ENCODE peak calls at places on chromosomes 7 and 10, in nine cellular contexts. One of them, this sample, is unnamed. For H3K4me1, the result is how much of the 10 kb centered on the place peaks cover.

GRCh38 chr10:125006188-125006680 is 64.3 kb downstream of the ZRANB1 start:
- DNase-seq in upper lobe of right lung: no peak
- DNase-seq in adrenal gland: no peak
- DNase-seq in GM23338: no peak
- DNase-seq in lower lobe of right lung: no peak
- DNase-seq in small intestine: no peak
- DNase-seq in tibial artery: peak
- DNase-seq in H9: no peak
- DNase-seq in IMR-90: peak
- DNase-seq in this sample: no peak

GRCh38 chr10:120634629-120635028 is 177.6 kb downstream of the PLPP4 start:
- DNase-seq in upper lobe of right lung: no peak
- DNase-seq in adrenal gland: no peak
- DNase-seq in GM23338: peak
- DNase-seq in lower lobe of right lung: no peak
- DNase-seq in small intestine: no peak
- DNase-seq in tibial artery: no peak
- DNase-seq in H9: peak
- DNase-seq in IMR-90: no peak
- DNase-seq in this sample: no peak

GRCh38 chr10:15587271-15587670 is 132.5 kb downstream of the ITGA8 start:
- DNase-seq in upper lobe of right lung: no peak
- DNase-seq in adrenal gland: no peak
- DNase-seq in GM23338: no peak
- DNase-seq in lower lobe of right lung: no peak
- DNase-seq in small intestine: no peak
- DNase-seq in tibial artery: no peak
- DNase-seq in H9: no peak
- DNase-seq in IMR-90: no peak
- DNase-seq in this sample: no peak

GRCh38 chr10:95502377-95502776 is 58.8 kb downstream of the SORBS1 start:
- DNase-seq in upper lobe of right lung: no peak
- DNase-seq in adrenal gland: no peak
- DNase-seq in GM23338: no peak
- DNase-seq in lower lobe of right lung: no peak
- DNase-seq in small intestine: no peak
- DNase-seq in tibial artery: no peak
- DNase-seq in H9: no peak
- DNase-seq in IMR-90: no peak
- DNase-seq in this sample: no peak

GRCh38 chr7:8131694-8132605 is 130.0 kb downstream of the ICA1 start:
- DNase-seq in upper lobe of right lung: no peak
- DNase-seq in adrenal gland: no peak
- DNase-seq in GM23338: no peak
- DNase-seq in lower lobe of right lung: no peak
- DNase-seq in small intestine: peak
- DNase-seq in tibial artery: no peak
- DNase-seq in H9: no peak
- DNase-seq in IMR-90: no peak
- DNase-seq in this sample: no peak

GRCh38 chr7:155291045-155291530 is 6.6 kb upstream of the INSIG1 start:
- DNase-seq in upper lobe of right lung: peak
- DNase-seq in adrenal gland: peak
- DNase-seq in GM23338: no peak
- DNase-seq in lower lobe of right lung: peak
- DNase-seq in small intestine: peak
- DNase-seq in tibial artery: no peak
- DNase-seq in H9: no peak
- DNase-seq in IMR-90: peak
- DNase-seq in this sample: no peak

GRCh38 chr10:61316866-61317265 is 136.3 kb downstream of the TMEM26 start:
- DNase-seq in upper lobe of right lung: no peak
- DNase-seq in adrenal gland: no peak
- DNase-seq in GM23338: no peak
- DNase-seq in lower lobe of right lung: no peak
- DNase-seq in small intestine: no peak
- DNase-seq in tibial artery: no peak
- DNase-seq in H9: no peak
- DNase-seq in IMR-90: no peak
- DNase-seq in this sample: peak

GRCh38 chr10:24449334-24449740 is 240.4 kb downstream of the KIAA1217 start:
- DNase-seq in upper lobe of right lung: no peak
- DNase-seq in adrenal gland: no peak
- DNase-seq in GM23338: no peak
- DNase-seq in lower lobe of right lung: no peak
- DNase-seq in small intestine: no peak
- DNase-seq in tibial artery: no peak
- DNase-seq in H9: no peak
- DNase-seq in IMR-90: peak
- DNase-seq in this sample: peak

GRCh38 chr10:15859531-15859864 is 809 bp downstream of the MINDY3 start:
- DNase-seq in upper lobe of right lung: no peak
- DNase-seq in adrenal gland: no peak
- DNase-seq in GM23338: no peak
- DNase-seq in lower lobe of right lung: no peak
- DNase-seq in small intestine: no peak
- DNase-seq in tibial artery: no peak
- DNase-seq in H9: no peak
- DNase-seq in IMR-90: no peak
- DNase-seq in this sample: no peak

GRCh38 chr7:90384433-90384832 is 18.8 kb upstream of the CLDN12 start:
- DNase-seq in upper lobe of right lung: no peak
- DNase-seq in adrenal gland: no peak
- DNase-seq in GM23338: no peak
- DNase-seq in lower lobe of right lung: no peak
- DNase-seq in small intestine: no peak
- DNase-seq in tibial artery: no peak
- DNase-seq in H9: no peak
- DNase-seq in IMR-90: peak
- DNase-seq in this sample: no peak

GRCh38 chr7:155000795-155001194 is 2.1 kb downstream of the PAXIP1 start:
- DNase-seq in upper lobe of right lung: no peak
- DNase-seq in adrenal gland: no peak
- DNase-seq in GM23338: peak
- DNase-seq in lower lobe of right lung: no peak
- DNase-seq in small intestine: peak
- DNase-seq in tibial artery: no peak
- DNase-seq in H9: no peak
- DNase-seq in IMR-90: no peak
- DNase-seq in this sample: no peak

GRCh38 chr7:1741751-1742554 is 71.9 kb downstream of the ELFN1 start:
- DNase-seq in upper lobe of right lung: no peak
- DNase-seq in adrenal gland: no peak
- DNase-seq in GM23338: no peak
- DNase-seq in lower lobe of right lung: no peak
- DNase-seq in small intestine: no peak
- DNase-seq in tibial artery: no peak
- DNase-seq in H9: no peak
- DNase-seq in IMR-90: no peak
- DNase-seq in this sample: no peak

GRCh38 chr10:83012866-83013265 is 1126.4 kb upstream of the GHITM start:
- DNase-seq in upper lobe of right lung: no peak
- DNase-seq in adrenal gland: no peak
- DNase-seq in GM23338: no peak
- DNase-seq in lower lobe of right lung: no peak
- DNase-seq in small intestine: no peak
- DNase-seq in tibial artery: no peak
- DNase-seq in H9: no peak
- DNase-seq in IMR-90: no peak
- DNase-seq in this sample: no peak

GRCh38 chr10:21052072-21052708 is 155.1 kb upstream of the NEBL start:
- DNase-seq in upper lobe of right lung: no peak
- DNase-seq in adrenal gland: no peak
- DNase-seq in GM23338: no peak
- DNase-seq in lower lobe of right lung: no peak
- DNase-seq in small intestine: no peak
- DNase-seq in tibial artery: no peak
- DNase-seq in H9: no peak
- DNase-seq in IMR-90: no peak
- DNase-seq in this sample: no peak

GRCh38 chr10:84333864-84334451 is 5.6 kb downstream of the CCSER2 start:
- DNase-seq in upper lobe of right lung: no peak
- DNase-seq in adrenal gland: no peak
- DNase-seq in GM23338: peak
- DNase-seq in lower lobe of right lung: no peak
- DNase-seq in small intestine: peak
- DNase-seq in tibial artery: no peak
- DNase-seq in H9: no peak
- DNase-seq in IMR-90: peak
- DNase-seq in this sample: peak

GRCh38 chr10:77793831-77794230 is 132.7 kb downstream of the DLG5 start:
- DNase-seq in upper lobe of right lung: no peak
- DNase-seq in adrenal gland: no peak
- DNase-seq in GM23338: no peak
- DNase-seq in lower lobe of right lung: peak
- DNase-seq in small intestine: no peak
- DNase-seq in tibial artery: no peak
- DNase-seq in H9: no peak
- DNase-seq in IMR-90: no peak
- DNase-seq in this sample: peak

GRCh38 chr7:123823898-123824753 is 20.8 kb upstream of the HYAL4 start:
- DNase-seq in upper lobe of right lung: no peak
- DNase-seq in adrenal gland: no peak
- DNase-seq in GM23338: no peak
- DNase-seq in lower lobe of right lung: no peak
- DNase-seq in small intestine: no peak
- DNase-seq in tibial artery: no peak
- DNase-seq in H9: no peak
- DNase-seq in IMR-90: no peak
- DNase-seq in this sample: no peak

GRCh38 chr7:154881046-154881445 is 121.9 kb downstream of the PAXIP1 start:
- DNase-seq in upper lobe of right lung: no peak
- DNase-seq in adrenal gland: no peak
- DNase-seq in GM23338: no peak
- DNase-seq in lower lobe of right lung: no peak
- DNase-seq in small intestine: no peak
- DNase-seq in tibial artery: no peak
- DNase-seq in H9: no peak
- DNase-seq in IMR-90: no peak
- DNase-seq in this sample: no peak

GRCh38 chr10:21402606-21403083 is 122.8 kb downstream of the SKIDA1 start:
- DNase-seq in upper lobe of right lung: no peak
- DNase-seq in adrenal gland: no peak
- DNase-seq in GM23338: no peak
- DNase-seq in lower lobe of right lung: no peak
- DNase-seq in small intestine: no peak
- DNase-seq in tibial artery: no peak
- DNase-seq in H9: no peak
- DNase-seq in IMR-90: peak
- DNase-seq in this sample: peak

GRCh38 chr10:124307531-124308350 is 111.0 kb downstream of the OAT start:
- DNase-seq in upper lobe of right lung: peak
- DNase-seq in adrenal gland: no peak
- DNase-seq in GM23338: no peak
- DNase-seq in lower lobe of right lung: no peak
- DNase-seq in small intestine: no peak
- DNase-seq in tibial artery: no peak
- DNase-seq in H9: no peak
- DNase-seq in IMR-90: no peak
- DNase-seq in this sample: no peak

GRCh38 chr7:89238156-89238555 is 442.6 kb upstream of the TEX47 start:
- DNase-seq in upper lobe of right lung: no peak
- DNase-seq in adrenal gland: no peak
- DNase-seq in GM23338: no peak
- DNase-seq in lower lobe of right lung: no peak
- DNase-seq in small intestine: no peak
- DNase-seq in tibial artery: no peak
- DNase-seq in H9: no peak
- DNase-seq in IMR-90: peak
- DNase-seq in this sample: no peak

GRCh38 chr7:44867073-44867990 is 18.0 kb downstream of the PURB start:
- DNase-seq in upper lobe of right lung: no peak
- DNase-seq in adrenal gland: peak
- DNase-seq in GM23338: no peak
- DNase-seq in lower lobe of right lung: no peak
- DNase-seq in small intestine: no peak
- DNase-seq in tibial artery: no peak
- DNase-seq in H9: no peak
- DNase-seq in IMR-90: peak
- DNase-seq in this sample: no peak

GRCh38 chr10:35353399-35353798 is 17.1 kb downstream of the CCNY start:
- DNase-seq in upper lobe of right lung: no peak
- DNase-seq in adrenal gland: no peak
- DNase-seq in GM23338: no peak
- DNase-seq in lower lobe of right lung: no peak
- DNase-seq in small intestine: no peak
- DNase-seq in tibial artery: no peak
- DNase-seq in H9: no peak
- DNase-seq in IMR-90: no peak
- DNase-seq in this sample: no peak
- H3K4me1 ChIP-seq in upper lobe of right lung: under half
- H3K4me1 ChIP-seq in adrenal gland: under half
- H3K4me1 ChIP-seq in GM23338: under half
- H3K4me1 ChIP-seq in lower lobe of right lung: half or more
- H3K4me1 ChIP-seq in small intestine: under half
- H3K4me1 ChIP-seq in tibial artery: under half
- H3K4me1 ChIP-seq in H9: under half
- H3K4me1 ChIP-seq in IMR-90: under half
- H3K4me1 ChIP-seq in this sample: under half

DNA sequence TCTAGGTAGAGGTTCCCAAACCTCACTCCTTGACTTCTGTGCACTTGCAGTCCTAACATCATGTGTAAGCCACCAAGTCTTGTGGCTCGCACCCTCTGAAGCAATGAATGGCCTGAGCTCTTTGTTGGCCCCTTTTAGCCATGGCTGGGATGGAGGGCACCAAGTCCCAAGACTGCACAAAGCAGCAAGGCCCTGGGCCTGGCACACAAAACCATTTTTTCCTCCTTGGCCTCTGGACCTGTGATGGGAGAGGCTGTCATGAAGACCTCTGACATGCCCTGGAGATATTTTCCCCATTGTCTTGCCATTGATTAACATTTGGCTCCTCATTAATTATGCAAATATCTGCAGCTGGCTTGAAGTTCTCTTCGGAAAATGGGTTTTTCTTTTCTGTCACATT is 60.3 kb upstream of the MALRD1 start:
- DNase-seq in upper lobe of right lung: no peak
- DNase-seq in adrenal gland: no peak
- DNase-seq in GM23338: no peak
- DNase-seq in lower lobe of right lung: no peak
- DNase-seq in small intestine: no peak
- DNase-seq in tibial artery: no peak
- DNase-seq in H9: no peak
- DNase-seq in IMR-90: no peak
- DNase-seq in this sample: no peak
- H3K27ac ChIP-seq in upper lobe of right lung: no peak
- H3K27ac ChIP-seq in adrenal gland: no peak
- H3K27ac ChIP-seq in GM23338: no peak
- H3K27ac ChIP-seq in lower lobe of right lung: no peak
- H3K27ac ChIP-seq in small intestine: no peak
- H3K27ac ChIP-seq in tibial artery: no peak
- H3K27ac ChIP-seq in H9: no peak
- H3K27ac ChIP-seq in IMR-90: no peak
- H3K27ac ChIP-seq in this sample: no peak

GRCh38 chr7:151706568-151707469 is 170.1 kb downstream of the PRKAG2 start:
- DNase-seq in upper lobe of right lung: no peak
- DNase-seq in adrenal gland: no peak
- DNase-seq in GM23338: no peak
- DNase-seq in lower lobe of right lung: peak
- DNase-seq in small intestine: no peak
- DNase-seq in tibial artery: no peak
- DNase-seq in H9: no peak
- DNase-seq in IMR-90: peak
- DNase-seq in this sample: no peak
- H3K4me1 ChIP-seq in upper lobe of right lung: under half
- H3K4me1 ChIP-seq in adrenal gland: under half
- H3K4me1 ChIP-seq in GM23338: under half
- H3K4me1 ChIP-seq in lower lobe of right lung: under half
- H3K4me1 ChIP-seq in small intestine: under half
- H3K4me1 ChIP-seq in tibial artery: under half
- H3K4me1 ChIP-seq in H9: under half
- H3K4me1 ChIP-seq in IMR-90: under half
- H3K4me1 ChIP-seq in this sample: under half

GRCh38 chr7:3725145-3725544 is 424.1 kb downstream of the SDK1 start:
- DNase-seq in upper lobe of right lung: no peak
- DNase-seq in adrenal gland: no peak
- DNase-seq in GM23338: no peak
- DNase-seq in lower lobe of right lung: no peak
- DNase-seq in small intestine: no peak
- DNase-seq in tibial artery: no peak
- DNase-seq in H9: no peak
- DNase-seq in IMR-90: no peak
- DNase-seq in this sample: peak
- H3K27ac ChIP-seq in upper lobe of right lung: no peak
- H3K27ac ChIP-seq in adrenal gland: no peak
- H3K27ac ChIP-seq in GM23338: no peak
- H3K27ac ChIP-seq in lower lobe of right lung: no peak
- H3K27ac ChIP-seq in small intestine: no peak
- H3K27ac ChIP-seq in tibial artery: no peak
- H3K27ac ChIP-seq in H9: no peak
- H3K27ac ChIP-seq in IMR-90: no peak
- H3K27ac ChIP-seq in this sample: no peak